ENCODE peak calls at places on chromosome 18, in five cellular contexts. Z is K562, R is GM12892, K is SK-N-SH, M is HepG2. Q is an unnamed sample.

GRCh38 chr18:47184419-47185050 is 8.4 kb upstream of the IER3IP1 start:
- DNase-seq in Z (peak; percentile 86), R (no peak), K (no peak), M (peak; percentile 52), Q (no peak)

GRCh38 chr18:61946449-61946848 is 53.6 kb upstream of the RNF152 start:
- DNase-seq in Z (no peak), R (no peak), K (no peak), M (no peak), Q (no peak)

GRCh38 chr18:54033087-54033486 is 191.4 kb downstream of the MBD2 start:
- DNase-seq in Z (no peak), R (no peak), K (no peak), M (no peak), Q (no peak)

GRCh38 chr18:30588673-30589164 is 453.8 kb downstream of the DSC3 start:
- DNase-seq in Z (no peak), R (no peak), K (no peak), M (no peak), Q (no peak)

GRCh38 chr18:42784612-42785011 is 330.9 kb downstream of the RIT2 start:
- DNase-seq in Z (no peak), R (no peak), K (no peak), M (no peak), Q (no peak)

GRCh38 chr18:67599277-67599676 is 82.8 kb upstream of the DSEL start:
- DNase-seq in Z (no peak), R (no peak), K (peak; percentile 57), M (no peak), Q (no peak)

GRCh38 chr18:61893304-61893970 is 630 bp upstream of the RNF152 start:
- DNase-seq in Z (peak; percentile 3), R (peak; percentile 42), K (peak; percentile 94), M (no peak), Q (peak; percentile 37)

GRCh38 chr18:12837747-12838146 is 46.3 kb downstream of the PTPN2 start:
- DNase-seq in Z (no peak), R (no peak), K (no peak), M (no peak), Q (no peak)

GRCh38 chr18:80193701-80194100 is 53.6 kb downstream of the PARD6G start:
- DNase-seq in Z (no peak), R (no peak), K (no peak), M (no peak), Q (no peak)

GRCh38 chr18:29164993-29165599 is 988.2 kb upstream of the CDH2 start:
- DNase-seq in Z (no peak), R (no peak), K (no peak), M (peak; percentile 13), Q (no peak)

GRCh38 chr18:71998547-71998946 is 545.6 kb downstream of the CBLN2 start:
- DNase-seq in Z (no peak), R (no peak), K (no peak), M (peak; percentile 53), Q (no peak)

GRCh38 chr18:51107594-51108305 is 77.7 kb downstream of the SMAD4 start:
- DNase-seq in Z (no peak), R (no peak), K (no peak), M (no peak), Q (no peak)

GRCh38 chr18:76822510-76823165 is at the start of gene ZNF236:
- DNase-seq in Z (peak; percentile 74), R (peak; percentile 64), K (peak; percentile 96), M (peak; percentile 35), Q (peak; percentile 66)

DNA sequence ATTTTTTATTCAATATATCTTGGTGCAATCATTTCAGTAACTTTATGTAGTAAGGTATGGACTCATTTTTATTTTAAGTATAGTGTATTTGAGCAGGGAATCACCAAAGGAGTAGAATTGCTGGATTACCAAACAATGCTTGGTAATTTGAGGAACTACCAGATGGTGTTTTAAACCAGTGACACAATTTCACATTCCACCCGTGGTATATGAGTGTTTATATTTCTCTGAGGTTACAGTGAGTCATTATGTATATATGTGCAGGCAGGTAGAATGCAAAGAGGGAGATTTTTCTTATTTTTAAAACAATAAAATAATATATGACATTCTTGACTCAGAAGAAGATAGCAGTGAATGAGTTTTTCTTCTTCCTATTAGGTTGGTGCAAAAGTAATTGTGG is 596.9 kb downstream of the DCC start:
- DNase-seq in Z (no peak), R (no peak), K (no peak), M (no peak), Q (no peak)
- TF ChIP-seq TAF1 in Z (no peak), R (no peak), K (no peak), M (no peak), Q (no peak)

DNA sequence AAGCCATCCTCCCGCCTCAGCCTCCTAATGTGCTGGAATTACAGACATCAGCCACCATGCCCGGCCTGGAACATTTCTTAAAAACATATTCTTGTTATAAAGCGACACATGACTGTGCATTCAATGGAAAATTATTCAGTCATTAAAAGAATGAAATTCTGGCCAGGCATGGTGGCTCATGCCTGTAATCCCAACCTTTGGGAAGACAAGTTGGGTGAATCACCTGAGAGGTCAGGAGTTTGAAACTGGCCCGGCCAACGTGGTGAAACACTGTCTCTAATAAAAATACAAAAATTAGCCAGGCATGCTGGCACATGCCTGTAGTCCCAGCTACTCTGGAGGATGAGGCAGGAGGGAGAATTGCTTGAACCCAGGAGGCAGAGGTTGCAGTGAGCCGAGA is 21.6 kb upstream of the RPRD1A start:
- DNase-seq in Z (no peak), R (no peak), K (no peak), M (no peak), Q (no peak)
- TF ChIP-seq TAF1 in Z (no peak), R (no peak), K (no peak), M (no peak), Q (no peak)

GRCh38 chr18:22056962-22057361 is 112.4 kb upstream of the GATA6 start:
- DNase-seq in Z (no peak), R (no peak), K (no peak), M (no peak), Q (no peak)
- TF ChIP-seq TAF1 in Z (no peak), R (no peak), K (no peak), M (no peak), Q (no peak)

GRCh38 chr18:7366597-7366996 is 135.7 kb downstream of the LRRC30 start:
- DNase-seq in Z (no peak), R (no peak), K (no peak), M (no peak), Q (no peak)

GRCh38 chr18:7369006-7369405 is 138.1 kb downstream of the LRRC30 start:
- DNase-seq in Z (no peak), R (no peak), K (no peak), M (no peak), Q (no peak)

GRCh38 chr18:7370812-7371211 is 139.9 kb downstream of the LRRC30 start:
- DNase-seq in Z (no peak), R (no peak), K (no peak), M (no peak), Q (no peak)

GRCh38 chr18:7367336-7367735 is 136.4 kb downstream of the LRRC30 start:
- DNase-seq in Z (no peak), R (no peak), K (no peak), M (no peak), Q (no peak)

DNA sequence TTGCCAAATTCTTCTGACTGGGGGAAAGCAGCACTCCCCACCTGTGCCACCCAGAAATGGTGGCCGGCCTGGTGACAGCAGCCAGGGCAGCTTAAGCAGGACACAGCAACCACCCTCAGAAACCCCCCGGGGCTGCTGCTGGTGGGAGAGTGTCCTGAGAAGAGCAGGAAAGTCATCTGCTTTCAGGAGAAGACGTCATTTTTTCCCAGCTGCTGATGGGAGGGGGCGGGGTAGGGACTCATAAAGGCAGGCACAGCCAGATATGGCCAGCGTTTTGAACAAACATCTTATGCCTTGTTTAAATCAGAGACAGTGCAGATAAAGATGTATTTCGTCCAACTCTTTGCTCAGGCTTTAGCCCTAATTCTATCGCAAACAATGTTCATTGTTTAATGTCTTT is 139.5 kb downstream of the LRRC30 start:
- DNase-seq in Z (no peak), R (no peak), K (peak; percentile 40), M (no peak), Q (no peak)
- TF ChIP-seq TAF1 in Z (no peak), R (no peak), K (no peak), M (no peak), Q (no peak)

GRCh38 chr18:69586581-69586980 is 185.9 kb downstream of the DOK6 start:
- DNase-seq in Z (no peak), R (no peak), K (no peak), M (no peak), Q (no peak)
- TF ChIP-seq TAF1 in Z (no peak), R (no peak), K (no peak), M (no peak), Q (no peak)

DNA sequence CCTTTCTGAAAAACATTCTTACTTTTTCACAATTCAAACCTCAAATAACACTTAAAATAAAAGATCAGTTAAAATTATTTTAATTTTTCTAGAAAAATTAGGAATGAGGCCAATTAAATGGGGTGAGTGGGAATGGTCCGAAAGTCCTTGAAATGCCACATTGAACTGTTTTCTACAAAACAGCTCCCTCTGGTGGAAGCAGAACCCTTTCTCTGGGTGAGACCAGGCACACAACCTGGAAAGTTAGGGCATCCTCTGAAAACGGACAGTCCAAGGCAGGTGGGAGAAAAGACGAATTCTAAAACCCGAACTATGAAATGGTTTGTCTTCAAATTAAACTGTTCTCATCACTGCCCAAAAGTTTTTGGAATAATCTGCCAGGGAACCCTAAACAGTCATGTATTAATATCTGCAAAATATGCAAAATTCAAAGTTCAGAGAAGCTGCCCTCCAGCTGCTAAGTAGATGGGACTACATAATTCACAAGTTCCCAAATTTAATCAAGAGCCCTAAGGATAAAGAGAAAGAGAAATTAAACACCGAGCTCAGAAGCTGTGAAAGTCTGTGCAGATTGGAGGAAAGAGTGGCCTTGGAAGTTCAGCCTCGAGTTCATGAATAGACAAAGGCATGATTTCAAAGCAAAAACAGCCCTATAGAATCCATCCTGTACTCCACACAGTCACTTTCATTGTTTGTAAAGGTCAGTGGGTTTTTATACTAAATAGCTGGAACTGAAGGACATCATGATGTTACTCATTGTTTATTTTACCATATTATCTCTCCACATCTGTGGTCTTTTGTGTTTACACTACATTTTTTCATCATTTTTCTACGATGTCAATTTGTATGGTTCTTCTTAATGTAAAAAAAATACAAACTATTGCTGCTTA is 108.3 kb downstream of the PIEZO2 start:
- DNase-seq in Z (peak; percentile 47), R (no peak), K (peak; percentile 48), M (peak; percentile 94), Q (no peak)
- TF ChIP-seq TAF1 in Z (no peak), R (no peak), K (no peak), M (no peak), Q (no peak)

DNA sequence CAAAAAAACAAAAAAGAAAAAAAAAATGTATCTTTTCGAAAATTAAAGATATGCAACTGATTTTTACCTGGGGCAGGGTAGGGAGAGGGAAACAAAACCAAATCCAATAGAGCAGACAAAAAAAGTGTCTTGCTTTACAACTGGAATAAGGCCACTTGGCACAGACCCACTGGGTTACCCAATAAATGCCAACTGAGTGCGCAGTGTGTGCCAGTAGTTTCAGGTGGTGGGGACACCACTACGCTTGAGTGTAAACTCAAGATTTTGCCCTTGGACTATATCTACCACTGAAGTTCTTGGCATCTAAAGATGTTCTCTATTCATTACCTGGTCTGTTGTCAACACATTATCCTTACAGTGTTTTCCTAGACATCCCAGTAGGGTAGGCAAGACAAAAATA is 16.3 kb downstream of the VPS4B start:
- DNase-seq in Z (no peak), R (no peak), K (no peak), M (no peak), Q (no peak)
- TF ChIP-seq TAF1 in Z (no peak), R (no peak), K (no peak), M (no peak), Q (no peak)